ENCODE peak calls at places on chromosomes 13 and 19, in four cellular contexts. N is mesendoderm, A is IMR-90, O is H1. F is an unnamed sample.

GRCh38 chr19:45800009-45800553 is 7.4 kb upstream of the DMWD start:
- DNase-seq in O (no peak), A (peak; percentile 71), N (peak; percentile 72), F (no peak)

GRCh38 chr13:51519839-51520238 is 64.4 kb upstream of the WDFY2 start:
- DNase-seq in O (no peak), A (peak; percentile 61), N (no peak), F (no peak)

GRCh38 chr13:28052945-28053344 is 47.4 kb downstream of the FLT3 start:
- DNase-seq in A (peak; percentile 41), N (no peak), O (no peak), F (no peak)

GRCh38 chr19:53878786-53879144 is 3.2 kb upstream of the PRKCG start:
- DNase-seq in A (no peak), N (no peak), O (no peak), F (no peak)

GRCh38 chr13:51675877-51676276 is 91.6 kb downstream of the WDFY2 start:
- DNase-seq in N (no peak), A (no peak), O (no peak), F (no peak)

GRCh38 chr13:101700598-101700997 is 248.1 kb downstream of the ITGBL1 start:
- DNase-seq in O (no peak), N (no peak), A (no peak), F (no peak)

GRCh38 chr13:97225533-97225932 is 3.4 kb downstream of the MBNL2 start:
- DNase-seq in O (no peak), N (no peak), A (no peak), F (no peak)

GRCh38 chr19:31312004-31312403 is 37.2 kb downstream of the TSHZ3 start:
- DNase-seq in N (no peak), O (no peak), A (peak; percentile 87), F (no peak)

GRCh38 chr13:85728831-85729230 is 70.4 kb downstream of the SLITRK6 start:
- DNase-seq in N (no peak), O (no peak), A (peak; percentile 74), F (no peak)

GRCh38 chr13:32650705-32651311 is 64.6 kb downstream of the PDS5B start:
- DNase-seq in O (no peak), N (peak; percentile 78), A (peak; percentile 75), F (peak; percentile 58)

GRCh38 chr13:113839536-113840204 is 24.2 kb downstream of the GAS6 start:
- DNase-seq in N (no peak), O (no peak), A (no peak), F (no peak)

GRCh38 chr13:113841355-113841653 is 22.6 kb downstream of the GAS6 start:
- DNase-seq in N (no peak), A (no peak), O (no peak), F (no peak)

GRCh38 chr13:113842336-113843062 is 21.4 kb downstream of the GAS6 start:
- DNase-seq in N (no peak), A (no peak), O (no peak), F (no peak)

GRCh38 chr13:113838711-113839201 is 25.1 kb downstream of the GAS6 start:
- DNase-seq in N (no peak), O (no peak), A (no peak), F (no peak)

GRCh38 chr13:113840541-113841354 is 23.1 kb downstream of the GAS6 start:
- DNase-seq in O (no peak), A (no peak), N (no peak), F (no peak)
- H3K18ac ChIP-seq in O (no peak overlapping the region), A (peak overlapping the region; percentile 4), N (no peak overlapping the region), F (no peak overlapping the region)

GRCh38 chr19:41324231-41324702 is 14.3 kb downstream of the CCDC97 start:
- DNase-seq in O (no peak), A (no peak), N (peak; percentile 64), F (no peak)
- H4K5ac ChIP-seq in O (no peak overlapping the region), A (peak overlapping the region; percentile 55), N (peak overlapping the region; percentile 64), F (no peak overlapping the region)

DNA sequence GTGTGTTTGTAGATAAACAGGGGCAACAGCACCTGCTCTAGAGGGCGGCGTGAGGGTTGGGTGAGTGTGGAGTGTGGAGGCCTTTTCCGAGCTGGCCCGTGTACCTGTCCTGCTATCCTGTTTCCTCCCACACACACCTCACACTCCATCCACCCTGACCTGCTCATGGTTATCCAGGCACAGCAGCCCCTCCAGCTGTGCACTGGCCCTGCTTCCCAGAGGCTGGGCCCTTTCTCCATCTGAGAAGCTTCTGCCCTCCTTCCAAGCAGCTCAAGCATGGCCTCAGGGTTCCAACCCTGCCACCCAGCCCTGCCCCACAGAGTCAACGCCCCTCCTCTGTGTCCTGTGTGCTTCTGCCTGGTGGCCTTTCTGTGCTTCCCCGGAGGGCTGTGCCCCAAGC is 86.9 kb downstream of the SOX1 start:
- DNase-seq in A (no peak), N (no peak), O (no peak), F (no peak)
- H3K18ac ChIP-seq in A (no peak overlapping the region), N (no peak overlapping the region), O (peak overlapping the region; percentile 43), F (no peak overlapping the region)

DNA sequence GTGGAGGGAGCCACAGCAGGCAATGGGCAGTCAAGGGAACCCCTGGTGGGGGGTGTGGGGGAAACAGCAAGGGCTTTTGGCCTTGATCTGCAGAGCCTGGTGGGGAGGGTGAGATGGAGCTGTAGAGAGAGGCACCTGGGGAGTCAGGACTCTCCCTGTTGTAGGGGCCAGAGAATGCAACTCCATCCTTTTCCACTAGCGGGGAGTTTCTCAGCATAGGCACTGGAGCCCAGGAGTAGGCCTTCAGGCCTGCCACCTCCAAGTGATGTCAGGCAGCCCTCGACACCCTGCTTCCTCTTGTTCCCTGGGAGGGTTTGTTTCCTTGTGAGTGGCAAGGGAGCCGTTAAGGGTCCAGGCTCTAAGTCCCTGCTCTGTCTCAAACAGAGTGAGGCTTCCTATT is 25.0 kb downstream of the MEGF8 start:
- DNase-seq in N (no peak), O (no peak), A (no peak), F (no peak)
- H4K5ac ChIP-seq in N (no peak overlapping the region), O (no peak overlapping the region), A (no peak overlapping the region), F (no peak overlapping the region)

DNA sequence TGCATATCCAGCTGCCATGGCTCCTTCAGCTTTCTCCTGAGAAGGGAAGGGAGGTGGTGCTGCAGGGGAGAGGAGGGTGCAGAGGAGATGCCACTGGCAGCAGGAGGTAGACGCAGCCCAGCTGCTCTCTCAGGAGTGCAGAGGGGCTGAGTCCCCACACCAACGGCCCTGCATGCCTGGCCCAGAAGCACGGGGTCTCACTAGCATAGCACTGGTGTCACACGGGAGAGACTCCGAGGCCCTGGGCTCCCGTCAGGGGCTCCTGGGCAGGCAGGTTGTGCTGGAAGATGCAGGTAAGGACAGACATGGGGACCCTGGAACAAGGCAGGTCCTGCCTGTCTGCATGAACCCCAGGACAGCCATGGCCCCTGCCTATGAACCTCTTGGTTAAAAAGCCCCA is 80.1 kb downstream of the C1QTNF9 start:
- DNase-seq in O (no peak), N (no peak), A (no peak), F (no peak)
- H3K18ac ChIP-seq in O (no peak overlapping the region), N (no peak overlapping the region), A (no peak overlapping the region), F (no peak overlapping the region)

GRCh38 chr19:11548315-11548700 is 9.7 kb downstream of the CNN1 start:
- DNase-seq in A (no peak), N (no peak), O (no peak), F (no peak)
- H4K5ac ChIP-seq in A (no peak overlapping the region), N (no peak overlapping the region), O (no peak overlapping the region), F (no peak overlapping the region)

GRCh38 chr13:104650426-104650825 is 1584.2 kb upstream of the SLC10A2 start:
- DNase-seq in N (no peak), A (no peak), O (no peak), F (no peak)
- H3K18ac ChIP-seq in N (no peak overlapping the region), A (no peak overlapping the region), O (no peak overlapping the region), F (no peak overlapping the region)

DNA sequence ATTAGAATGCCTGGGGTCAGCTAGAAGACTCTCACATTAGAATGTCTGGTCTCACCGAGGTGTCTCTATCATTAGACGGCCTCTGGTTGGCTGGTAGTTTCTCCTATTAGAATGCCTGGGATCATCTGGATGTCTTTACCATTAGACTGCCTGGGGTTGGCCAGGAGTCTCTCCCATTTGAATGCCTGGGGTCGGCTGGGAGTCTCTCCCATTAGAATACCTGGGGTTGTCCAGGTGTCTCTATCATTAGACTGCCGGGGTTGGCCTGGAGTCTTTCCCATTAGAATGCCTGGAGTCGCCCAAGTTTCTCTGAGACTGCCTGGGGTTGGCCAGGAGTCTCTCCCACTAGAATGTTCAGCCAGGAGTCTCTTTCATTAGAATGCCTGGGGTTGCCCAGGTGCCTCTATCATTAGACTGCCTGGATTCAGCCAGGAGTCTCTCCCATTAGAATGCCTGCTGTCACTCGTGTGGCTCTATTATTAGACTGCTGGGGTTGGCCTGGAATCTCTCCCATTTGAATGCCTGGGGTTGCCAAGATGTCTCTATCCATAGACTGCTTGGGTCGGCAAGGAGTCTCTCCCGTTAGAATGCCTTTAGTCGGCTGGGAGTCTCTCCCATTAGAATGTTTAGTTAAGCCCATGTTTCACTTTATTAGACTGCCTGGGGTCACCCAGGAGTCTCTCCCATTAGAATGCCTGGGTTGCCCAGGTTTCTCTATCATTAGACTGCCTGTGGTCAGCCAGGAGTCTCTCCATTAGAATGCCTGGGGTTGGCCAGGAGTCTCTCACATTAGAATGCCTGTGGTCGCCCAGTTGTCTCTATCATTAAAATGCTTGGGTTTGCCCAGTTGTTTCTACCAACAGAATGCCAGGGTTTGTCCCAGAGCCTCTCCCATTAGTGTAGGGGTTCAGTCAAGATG is 1467.8 kb downstream of the UQCRFS1 start:
- DNase-seq in N (no peak), O (no peak), A (no peak), F (peak; percentile 13)
- H4K5ac ChIP-seq in N (no peak overlapping the region), O (no peak overlapping the region), A (no peak overlapping the region), F (no peak overlapping the region)